ENCODE peak calls at places on chromosomes 6 and 20, in seven cellular contexts. K, X, G, U, Y, T and Z are unnamed samples.

GRCh38 chr20:46000571-46001145 is 8.1 kb upstream of the MMP9 start:
- DNase-seq in K (no peak), X (no peak), G (no peak), U (no peak), Y (no peak), T (no peak), Z (peak)

GRCh38 chr6:159716247-159717086 is 10.8 kb upstream of the WTAP start:
- DNase-seq in K (no peak), X (no peak), G (peak), U (peak), Y (peak), T (no peak), Z (no peak)

GRCh38 chr6:119129148-119129967 is 50.9 kb upstream of the FAM184A start:
- DNase-seq in K (peak), X (peak), G (peak), U (peak), Y (peak), T (peak), Z (peak)

GRCh38 chr6:117072134-117072533 is 193.2 kb upstream of the VGLL2 start:
- DNase-seq in K (no peak), X (no peak), G (no peak), U (no peak), Y (no peak), T (no peak), Z (no peak)

GRCh38 chr6:143107440-143107839 is 46.8 kb downstream of the AIG1 start:
- DNase-seq in K (no peak), X (no peak), G (peak), U (no peak), Y (peak), T (no peak), Z (no peak)

GRCh38 chr6:30885481-30885998 is 1.2 kb downstream of the DDR1 start:
- DNase-seq in K (peak), X (peak), G (peak), U (peak), Y (peak), T (no peak), Z (peak)

GRCh38 chr20:50267041-50267865 is 76.6 kb downstream of the CEBPB start:
- DNase-seq in K (peak), X (no peak), G (peak), U (peak), Y (no peak), T (peak), Z (no peak)

GRCh38 chr6:312704-313485 is 20.6 kb downstream of the DUSP22 start:
- DNase-seq in K (no peak), X (no peak), G (no peak), U (no peak), Y (no peak), T (no peak), Z (no peak)

GRCh38 chr6:118982256-118982911 is 47.4 kb upstream of the MCM9 start:
- DNase-seq in K (no peak), X (no peak), G (no peak), U (no peak), Y (no peak), T (no peak), Z (no peak)

GRCh38 chr6:164322533-164322932 is 908.0 kb downstream of the QKI start:
- DNase-seq in K (no peak), X (no peak), G (peak), U (no peak), Y (peak), T (no peak), Z (no peak)

GRCh38 chr6:108557494-108558371 is 3.0 kb upstream of the FOXO3 start:
- DNase-seq in K (peak), X (peak), G (peak), U (peak), Y (peak), T (peak), Z (peak)

GRCh38 chr6:105087571-105088211 is 92.1 kb downstream of the POPDC3 start:
- DNase-seq in K (no peak), X (peak), G (peak), U (peak), Y (peak), T (no peak), Z (peak)

GRCh38 chr20:43975096-43975768 is 60.6 kb downstream of the TOX2 start:
- DNase-seq in K (no peak), X (no peak), G (no peak), U (peak), Y (peak), T (no peak), Z (peak)

GRCh38 chr6:144262470-144263369 is 22.4 kb upstream of the UTRN start:
- DNase-seq in K (no peak), X (no peak), G (no peak), U (no peak), Y (no peak), T (no peak), Z (no peak)

GRCh38 chr6:63816401-63816975 is 180.9 kb downstream of the PHF3 start:
- DNase-seq in K (no peak), X (no peak), G (no peak), U (no peak), Y (no peak), T (no peak), Z (no peak)

GRCh38 chr6:133548409-133548808 is 307.3 kb downstream of the EYA4 start:
- DNase-seq in K (no peak), X (no peak), G (peak), U (peak), Y (peak), T (no peak), Z (no peak)

GRCh38 chr20:6083926-6084325 is 30.1 kb upstream of the LRRN4 start:
- DNase-seq in K (no peak), X (no peak), G (no peak), U (no peak), Y (no peak), T (no peak), Z (no peak)

GRCh38 chr6:15089569-15090144 is 156.2 kb upstream of the JARID2 start:
- DNase-seq in K (no peak), X (no peak), G (peak), U (no peak), Y (no peak), T (no peak), Z (no peak)

GRCh38 chr20:44691424-44692423 is 23.4 kb upstream of the CCN5 start:
- DNase-seq in K (no peak), X (no peak), G (no peak), U (no peak), Y (no peak), T (no peak), Z (no peak)

GRCh38 chr6:103675807-103676406 is 1183.8 kb downstream of the HACE1 start:
- DNase-seq in K (no peak), X (no peak), G (no peak), U (no peak), Y (peak), T (no peak), Z (no peak)

GRCh38 chr6:103674790-103675189 is 1184.9 kb downstream of the HACE1 start:
- DNase-seq in K (no peak), X (no peak), G (no peak), U (no peak), Y (no peak), T (no peak), Z (no peak)

GRCh38 chr6:103677290-103677689 is 1182.4 kb downstream of the HACE1 start:
- DNase-seq in K (no peak), X (no peak), G (no peak), U (no peak), Y (no peak), T (no peak), Z (no peak)

GRCh38 chr6:103680116-103680515 is 1179.6 kb downstream of the HACE1 start:
- DNase-seq in K (no peak), X (no peak), G (no peak), U (no peak), Y (no peak), T (no peak), Z (no peak)
- H2BK120ac ChIP-seq in K (no peak), X (no peak), G (no peak), U (no peak), Y (no peak), T (no peak), Z (no peak)

DNA sequence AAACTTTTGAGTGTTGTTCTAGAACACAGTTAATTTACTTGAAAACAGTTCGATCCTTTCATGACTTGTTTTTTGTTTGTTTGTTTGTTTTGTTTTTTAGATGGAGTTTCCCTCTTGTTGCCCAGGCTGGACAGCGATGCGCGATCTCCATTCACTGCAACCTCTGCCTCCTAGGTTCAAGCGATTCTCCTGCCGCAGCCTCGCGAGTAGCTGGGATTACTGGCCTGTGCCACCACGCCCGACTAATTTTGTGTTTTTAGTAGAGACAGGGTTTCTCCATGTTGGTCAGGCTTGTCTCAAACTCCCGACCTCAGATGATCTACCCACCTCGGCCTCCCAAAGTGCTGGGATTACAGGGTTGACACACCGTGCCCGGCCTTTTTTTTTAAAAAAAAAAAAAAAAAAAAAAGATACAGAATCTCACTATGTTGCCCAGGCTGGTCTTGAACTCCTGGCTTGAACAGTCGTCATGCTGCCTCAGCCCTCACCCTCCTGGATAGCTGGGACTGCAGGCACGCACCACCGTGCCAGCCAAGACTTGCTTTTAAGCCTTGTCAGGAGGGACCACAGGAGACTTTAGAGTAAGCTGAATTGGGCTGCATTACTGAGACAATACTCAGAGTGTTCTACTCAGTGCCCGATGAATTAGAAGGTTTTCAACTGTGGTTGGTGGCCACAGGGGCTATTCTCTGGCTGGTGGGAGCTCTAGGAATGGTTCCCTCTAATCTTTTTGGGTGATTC is 76.7 kb upstream of the SLC22A16 start:
- DNase-seq in K (no peak), X (no peak), G (no peak), U (no peak), Y (no peak), T (no peak), Z (no peak)
- H3K23ac ChIP-seq in K (no peak), X (no peak), G (no peak), U (no peak), Y (no peak), T (no peak), Z (no peak)

DNA sequence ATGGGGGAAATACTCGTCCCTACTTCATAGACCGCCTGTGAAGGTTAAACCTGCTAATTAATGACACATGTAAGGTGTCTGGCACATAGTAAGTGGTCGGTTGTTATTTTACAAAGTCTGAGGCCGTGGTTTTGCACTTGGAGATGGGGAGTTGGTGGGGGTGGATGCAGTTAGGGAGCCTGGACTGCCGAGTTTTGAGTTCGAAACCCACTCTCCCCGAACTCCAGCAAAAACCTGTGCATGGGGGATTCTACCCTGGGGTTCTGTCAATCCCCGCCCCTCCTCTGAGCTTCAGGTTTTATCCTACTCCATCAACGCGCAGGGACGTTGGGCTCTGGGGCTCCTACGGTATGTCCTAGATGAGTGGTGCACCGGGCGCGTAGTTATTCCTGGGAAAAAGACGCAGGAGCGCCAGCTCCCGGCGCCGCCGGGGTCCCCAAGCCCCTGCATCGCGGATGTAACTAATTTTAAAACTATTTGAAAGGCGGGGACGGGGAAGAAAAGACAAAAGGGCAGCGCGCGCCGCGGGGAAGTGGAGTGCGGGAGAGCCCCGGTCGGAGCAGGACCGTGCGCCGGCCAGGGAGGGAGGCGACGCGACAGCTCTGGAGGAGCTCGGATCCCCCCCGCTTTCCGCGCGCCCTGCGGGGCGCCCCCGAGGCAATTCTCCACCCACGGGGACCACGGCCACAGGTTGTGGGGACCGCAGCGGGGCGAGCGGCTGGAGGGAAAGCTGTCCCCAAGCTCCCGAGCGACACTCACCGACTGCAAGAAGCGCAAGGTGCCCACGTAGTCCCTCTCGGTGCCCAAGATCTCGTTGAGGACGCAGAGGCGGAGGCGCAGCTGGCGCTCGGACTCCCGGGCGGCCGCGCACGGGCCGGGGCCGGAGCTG is 672 bp downstream of the PREX1 start:
- DNase-seq in K (peak), X (peak), G (peak), U (no peak), Y (peak), T (peak), Z (peak)
- H2BK120ac ChIP-seq in K (no peak), X (no peak), G (no peak), U (no peak), Y (no peak), T (no peak), Z (peak)

GRCh38 chr6:27494103-27494502 is 21.2 kb upstream of the ZNF184 start:
- DNase-seq in K (no peak), X (no peak), G (no peak), U (no peak), Y (no peak), T (no peak), Z (no peak)
- H3K23ac ChIP-seq in K (no peak), X (no peak), G (no peak), U (no peak), Y (no peak), T (no peak), Z (no peak)

GRCh38 chr20:1934162-1934561 is 39.0 kb downstream of the SIRPA start:
- DNase-seq in K (no peak), X (no peak), G (peak), U (peak), Y (peak), T (no peak), Z (no peak)

GRCh38 chr20:1937316-1937976 is 42.2 kb downstream of the SIRPA start:
- DNase-seq in K (no peak), X (no peak), G (no peak), U (no peak), Y (no peak), T (no peak), Z (no peak)

GRCh38 chr20:1934578-1935573 is 39.7 kb downstream of the SIRPA start:
- DNase-seq in K (no peak), X (no peak), G (no peak), U (peak), Y (peak), T (no peak), Z (no peak)

GRCh38 chr20:1933465-1933870 is 38.3 kb downstream of the SIRPA start:
- DNase-seq in K (no peak), X (no peak), G (no peak), U (peak), Y (peak), T (no peak), Z (no peak)

GRCh38 chr20:1935696-1936366 is 40.6 kb downstream of the SIRPA start:
- DNase-seq in K (no peak), X (no peak), G (no peak), U (no peak), Y (no peak), T (no peak), Z (no peak)
- H2BK120ac ChIP-seq in K (no peak), X (no peak), G (no peak), U (no peak), Y (no peak), T (no peak), Z (no peak)

DNA sequence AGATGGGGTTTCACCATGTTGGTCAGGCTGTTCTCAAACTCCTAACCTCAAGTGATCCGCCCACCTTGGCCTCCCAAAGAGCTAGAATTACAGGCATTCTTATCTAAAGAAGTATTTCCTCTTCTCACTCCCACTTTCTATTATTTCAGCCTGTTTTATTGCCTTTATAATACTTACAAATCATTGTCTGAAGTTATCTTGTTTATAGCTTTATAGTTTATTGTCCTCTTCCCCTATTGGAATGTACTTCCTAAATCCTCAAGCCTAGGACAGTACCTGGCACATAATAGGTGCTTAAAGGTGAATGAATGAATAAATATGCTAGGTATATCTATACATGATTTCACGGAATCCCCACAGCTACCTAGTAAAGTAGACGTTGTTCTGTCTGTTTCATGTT is 37.8 kb upstream of the RNF182 start:
- DNase-seq in K (no peak), X (no peak), G (no peak), U (no peak), Y (no peak), T (no peak), Z (no peak)
- H3K23ac ChIP-seq in K (no peak), X (no peak), G (no peak), U (no peak), Y (no peak), T (no peak), Z (no peak)

GRCh38 chr20:32607727-32608663 is 22.9 kb upstream of the NOL4L start:
- DNase-seq in K (no peak), X (no peak), G (no peak), U (no peak), Y (no peak), T (no peak), Z (no peak)

GRCh38 chr20:32607324-32607723 is 22.2 kb upstream of the NOL4L start:
- DNase-seq in K (no peak), X (no peak), G (no peak), U (no peak), Y (no peak), T (no peak), Z (no peak)

GRCh38 chr20:32606107-32606506 is 21.0 kb upstream of the NOL4L start:
- DNase-seq in K (no peak), X (no peak), G (no peak), U (no peak), Y (no peak), T (no peak), Z (no peak)

GRCh38 chr20:32605167-32605656 is 20.1 kb upstream of the NOL4L start:
- DNase-seq in K (no peak), X (no peak), G (peak), U (peak), Y (peak), T (no peak), Z (no peak)

GRCh38 chr20:32606790-32607189 is 21.7 kb upstream of the NOL4L start:
- DNase-seq in K (no peak), X (no peak), G (no peak), U (no peak), Y (no peak), T (no peak), Z (no peak)
- H2BK120ac ChIP-seq in K (no peak), X (no peak), G (no peak), U (no peak), Y (no peak), T (no peak), Z (no peak)

DNA sequence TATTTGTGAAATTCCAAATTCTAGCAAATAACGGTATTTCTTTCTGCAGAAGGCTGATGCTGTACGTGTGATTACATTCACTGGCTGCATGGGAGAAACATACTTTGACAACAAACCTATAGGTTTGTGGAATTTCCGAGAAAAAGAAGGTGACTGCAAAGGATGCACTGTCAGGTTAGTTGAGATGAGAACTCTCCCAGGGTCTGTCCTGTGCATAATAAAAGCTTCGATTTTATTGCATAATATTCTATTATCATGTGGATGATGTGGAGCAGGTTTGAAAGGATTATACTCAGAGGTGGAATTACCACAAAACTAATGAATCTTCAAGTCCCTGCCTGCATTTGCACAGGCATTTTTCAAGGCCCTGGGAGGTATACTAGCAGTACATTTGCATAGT is 249.8 kb downstream of the ARHGAP18 start:
- DNase-seq in K (no peak), X (no peak), G (no peak), U (no peak), Y (no peak), T (no peak), Z (no peak)
- H3K23ac ChIP-seq in K (no peak), X (no peak), G (no peak), U (no peak), Y (no peak), T (no peak), Z (no peak)

GRCh38 chr20:63047267-63047666 is 40.5 kb upstream of the BHLHE23 start:
- DNase-seq in K (no peak), X (no peak), G (no peak), U (no peak), Y (no peak), T (no peak), Z (no peak)

GRCh38 chr20:63045401-63045800 is 38.6 kb upstream of the BHLHE23 start:
- DNase-seq in K (no peak), X (no peak), G (no peak), U (no peak), Y (no peak), T (no peak), Z (no peak)

GRCh38 chr20:63047946-63048345 is 41.2 kb upstream of the BHLHE23 start:
- DNase-seq in K (no peak), X (no peak), G (no peak), U (no peak), Y (no peak), T (no peak), Z (no peak)

GRCh38 chr20:63045991-63046390 is 39.2 kb upstream of the BHLHE23 start:
- DNase-seq in K (no peak), X (no peak), G (no peak), U (no peak), Y (no peak), T (no peak), Z (no peak)

GRCh38 chr20:63046841-63047240 is 40.1 kb upstream of the BHLHE23 start:
- DNase-seq in K (no peak), X (no peak), G (no peak), U (no peak), Y (no peak), T (no peak), Z (no peak)
- H2BK120ac ChIP-seq in K (no peak), X (no peak), G (no peak), U (no peak), Y (no peak), T (no peak), Z (no peak)

GRCh38 chr6:20773822-20774221 is 239.6 kb downstream of the CDKAL1 start:
- DNase-seq in K (no peak), X (no peak), G (no peak), U (no peak), Y (no peak), T (no peak), Z (no peak)

GRCh38 chr6:20778917-20779316 is 244.7 kb downstream of the CDKAL1 start:
- DNase-seq in K (no peak), X (no peak), G (no peak), U (no peak), Y (no peak), T (no peak), Z (no peak)

DNA sequence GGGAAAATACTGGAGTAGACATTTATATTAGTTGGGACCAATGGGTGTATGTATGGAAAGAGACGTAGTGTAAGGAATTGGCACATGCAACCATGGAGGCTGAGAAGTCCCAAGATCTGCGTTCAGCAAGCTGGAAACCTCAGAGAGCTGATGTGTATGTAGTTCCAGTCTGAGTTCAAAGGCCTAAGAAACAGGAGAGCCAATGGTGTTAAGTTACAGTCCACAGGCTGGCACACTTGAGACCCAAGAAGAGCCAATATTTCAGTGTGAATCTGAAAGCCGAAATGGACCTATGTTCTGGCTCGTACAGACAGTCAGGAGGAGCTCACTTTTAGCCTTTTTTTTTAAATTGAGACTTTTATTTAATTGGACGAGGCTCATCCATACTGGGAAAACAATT is 244.2 kb downstream of the CDKAL1 start:
- DNase-seq in K (no peak), X (no peak), G (no peak), U (no peak), Y (no peak), T (no peak), Z (no peak)
- H3K23ac ChIP-seq in K (no peak), X (no peak), G (no peak), U (no peak), Y (no peak), T (no peak), Z (no peak)